ENCODE peak calls at places on chromosomes 12 and 14, in six cellular contexts. F is lower leg skin, R is ovary, W is upper lobe of left lung, I is thyroid gland, D is uterus. G is an unnamed sample.

GRCh38 chr14:73724696-73725095 is 10.5 kb upstream of the PNMA1 start:
- DNase-seq in F (peak; percentile 63), W (no peak), I (no peak), R (peak; percentile 19), D (no peak), G (peak; percentile 4)

GRCh38 chr12:53200458-53201169 is 6.4 kb downstream of the ITGB7 start:
- DNase-seq in D (no peak), F (peak; percentile 21), I (no peak), W (no peak), R (no peak), G (no peak)

GRCh38 chr12:3728686-3729085 is 24.2 kb downstream of the CRACR2A start:
- DNase-seq in D (no peak), F (peak; percentile 58), W (peak; percentile 63), R (no peak), I (no peak), G (no peak)

GRCh38 chr12:12903642-12904609 is 12.6 kb downstream of the GPRC5A start:
- DNase-seq in W (no peak), F (no peak), I (no peak), D (no peak), R (no peak), G (no peak)

GRCh38 chr14:85974602-85975001 is 444.7 kb downstream of the FLRT2 start:
- DNase-seq in D (no peak), W (no peak), R (no peak), F (no peak), I (no peak), G (no peak)

GRCh38 chr14:92340938-92341337 is 18.0 kb downstream of the SLC24A4 start:
- DNase-seq in I (no peak), D (no peak), R (no peak), W (no peak), F (no peak), G (no peak)

GRCh38 chr14:95533822-95534221 is 1.0 kb upstream of the GLRX5 start:
- DNase-seq in F (no peak), D (no peak), R (no peak), I (no peak), W (no peak), G (no peak)

GRCh38 chr14:61889914-61890351 is 127.7 kb downstream of the SNAPC1 start:
- DNase-seq in R (no peak), I (no peak), W (no peak), F (no peak), D (no peak), G (peak; percentile 31)

GRCh38 chr14:68817513-68818212 is 24.8 kb upstream of the ZFP36L1 start:
- DNase-seq in W (no peak), R (no peak), I (no peak), F (no peak), D (peak; percentile 31), G (no peak)

GRCh38 chr14:68814376-68815287 is 21.8 kb upstream of the ZFP36L1 start:
- DNase-seq in F (no peak), W (no peak), D (peak; percentile 60), I (peak; percentile 38), R (peak; percentile 70), G (no peak)

GRCh38 chr14:68815288-68816182 is 22.7 kb upstream of the ZFP36L1 start:
- DNase-seq in D (no peak), W (no peak), R (no peak), F (no peak), I (no peak), G (no peak)

GRCh38 chr14:68816943-68817430 is 24.1 kb upstream of the ZFP36L1 start:
- DNase-seq in R (no peak), I (no peak), W (no peak), D (peak; percentile 35), F (no peak), G (no peak)

GRCh38 chr14:68816183-68816942 is 23.5 kb upstream of the ZFP36L1 start:
- DNase-seq in I (peak; percentile 90), W (peak; percentile 95), F (peak; percentile 98), D (peak; percentile 89), R (peak; percentile 95), G (peak; percentile 92)
- TF ChIP-seq POLR2A in I (peak; percentile 80), W (peak; percentile 85), F (no peak), D (peak; percentile 36), R (peak; percentile 63), G (peak; percentile 64)

GRCh38 chr12:57459055-57459749 is 383 bp upstream of the GLI1 start:
- DNase-seq in W (peak; percentile 94), F (peak; percentile 98), D (peak; percentile 95), R (peak; percentile 92), I (peak; percentile 91), G (peak; percentile 67)
- TF ChIP-seq POLR2A in W (peak; percentile 55), F (no peak), D (peak; percentile 15), R (peak; percentile 58), I (peak; percentile 20), G (peak; percentile 64)

GRCh38 chr12:109915171-109916040 is 15.3 kb downstream of the TCHP start:
- DNase-seq in D (no peak), F (no peak), R (no peak), I (no peak), W (no peak), G (no peak)
- TF ChIP-seq POLR2A in D (no peak), F (no peak), R (no peak), I (no peak), W (no peak), G (no peak)

GRCh38 chr14:70188608-70189540 is at the start of gene SLC8A3:
- DNase-seq in W (no peak), R (no peak), D (no peak), I (peak; percentile 12), F (no peak), G (peak; percentile 56)
- TF ChIP-seq POLR2A in W (no peak), R (no peak), D (no peak), I (no peak), F (no peak), G (no peak)

GRCh38 chr14:68981124-68981523 is 2.0 kb upstream of the ACTN1 start:
- DNase-seq in I (no peak), D (no peak), F (no peak), R (peak; percentile 8), W (no peak), G (no peak)

GRCh38 chr14:68983210-68983609 is 4.1 kb upstream of the ACTN1 start:
- DNase-seq in R (no peak), F (no peak), D (no peak), I (no peak), W (no peak), G (no peak)

GRCh38 chr14:68979722-68980552 is 835 bp upstream of the ACTN1 start:
- DNase-seq in R (peak; percentile 72), F (peak; percentile 89), W (peak; percentile 49), D (peak; percentile 58), I (peak; percentile 51), G (no peak)

GRCh38 chr14:68982581-68982980 is 3.5 kb upstream of the ACTN1 start:
- DNase-seq in F (no peak), I (no peak), D (no peak), R (peak; percentile 45), W (no peak), G (no peak)

DNA sequence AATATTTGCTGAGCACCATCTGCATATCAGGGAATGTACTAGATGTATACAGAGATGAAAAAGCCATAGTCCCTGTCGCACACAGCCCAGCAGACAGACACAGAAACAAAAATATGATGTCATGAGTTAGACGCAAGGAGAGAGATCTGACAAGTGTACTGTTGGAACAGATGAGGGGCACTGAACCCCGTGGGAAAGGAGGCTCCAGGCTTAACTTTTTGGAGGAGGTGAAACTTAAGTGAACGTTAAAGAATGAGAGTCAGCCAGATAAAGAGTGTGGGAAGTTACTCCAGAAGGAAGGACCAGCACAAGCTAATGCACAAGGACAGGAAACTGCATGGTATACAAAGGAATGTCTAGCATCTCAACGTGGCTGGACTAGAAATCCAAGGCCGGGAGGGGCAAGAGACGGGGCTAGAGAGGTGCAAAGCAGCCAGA is 2.5 kb upstream of the ACTN1 start:
- DNase-seq in R (no peak), F (no peak), I (no peak), D (no peak), W (no peak), G (no peak)
- TF ChIP-seq POLR2A in R (no peak), F (no peak), I (no peak), D (no peak), W (no peak), G (no peak)

GRCh38 chr14:77458249-77458950 is 507 bp downstream of the AHSA1 start:
- DNase-seq in W (peak; percentile 31), I (peak; percentile 10), D (no peak), F (no peak), R (no peak), G (no peak)
- TF ChIP-seq POLR2A in W (no peak), I (no peak), D (no peak), F (no peak), R (no peak), G (no peak)

GRCh38 chr14:103514596-103515421 is 7.8 kb downstream of the CKB start:
- DNase-seq in F (no peak), R (peak; percentile 24), I (peak; percentile 87), D (no peak), W (no peak), G (no peak)
- TF ChIP-seq POLR2A in F (no peak), R (no peak), I (no peak), D (no peak), W (no peak), G (no peak)

DNA sequence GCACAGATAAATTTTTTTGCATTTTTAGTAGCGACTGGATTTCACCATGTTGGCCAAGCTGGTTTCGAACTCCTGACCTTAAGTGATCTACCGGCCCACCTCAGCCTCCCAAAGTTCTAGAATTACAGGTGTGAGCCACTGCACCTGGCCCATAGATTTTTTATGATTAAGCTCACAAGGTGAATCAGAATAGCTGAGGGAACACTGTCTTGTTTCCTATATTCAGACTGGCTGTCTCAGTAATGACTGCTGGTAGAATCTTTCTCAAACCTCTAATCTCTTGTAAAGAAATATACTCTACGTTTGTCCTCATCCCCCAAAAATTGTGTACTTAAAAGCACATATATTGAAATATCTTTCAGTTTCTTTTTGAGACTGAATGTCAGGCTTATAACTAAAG is 362.1 kb downstream of the EGLN3 start:
- DNase-seq in D (no peak), I (no peak), W (no peak), F (no peak), R (no peak), G (no peak)
- TF ChIP-seq POLR2A in D (no peak), I (no peak), W (no peak), F (no peak), R (no peak), G (no peak)

GRCh38 chr12:32273712-32274111 is 125.6 kb upstream of the FGD4 start:
- DNase-seq in R (no peak), I (peak; percentile 79), D (no peak), W (no peak), F (no peak), G (peak; percentile 41)
- TF ChIP-seq POLR2A in R (no peak), I (peak; percentile 44), D (no peak), W (no peak), F (no peak), G (peak; percentile 96)

G was measured in GM12892.